ENCODE peak calls at places on chromosomes 5 and 9, in five cellular contexts. P, W, G, J and M are unnamed samples. For H3K4me1, the result is how much of the 10 kb centered on the place peaks cover.

GRCh38 chr9:110655723-110656641 is 12.6 kb upstream of the MUSK start:
- DNase-seq in J (no peak), G (peak), P (no peak), W (no peak), M (no peak)

GRCh38 chr5:107604146-107604910 is 66.4 kb downstream of the EFNA5 start:
- DNase-seq in G (no peak), J (no peak), W (no peak), P (no peak), M (no peak)

GRCh38 chr9:137666950-137667670 is 48.3 kb downstream of the EHMT1 start:
- DNase-seq in W (no peak), P (no peak), J (no peak), G (no peak), M (no peak)

GRCh38 chr5:179154991-179155955 is 95.1 kb downstream of the ZNF354C start:
- DNase-seq in P (no peak), W (peak), G (no peak), J (no peak), M (peak)

GRCh38 chr5:52807037-52807436 is 19.3 kb downstream of the ITGA1 start:
- DNase-seq in P (no peak), J (no peak), G (no peak), W (no peak), M (no peak)

GRCh38 chr9:116855881-116856662 is 169.0 kb downstream of the TRIM32 start:
- DNase-seq in G (no peak), P (no peak), J (peak), W (no peak), M (no peak)

GRCh38 chr9:137040568-137040967 is 5.4 kb downstream of the NPDC1 start:
- DNase-seq in J (no peak), P (no peak), G (no peak), W (no peak), M (no peak)

GRCh38 chr9:98502976-98503325 is 205.8 kb downstream of the GABBR2 start:
- DNase-seq in P (no peak), W (no peak), J (peak), G (no peak), M (peak)

GRCh38 chr9:136808781-136809158 is 1.0 kb downstream of the RABL6 start:
- DNase-seq in P (no peak), G (no peak), J (peak), W (no peak), M (peak)

GRCh38 chr5:134177197-134178171 is 734 bp upstream of the SKP1 start:
- DNase-seq in W (no peak), G (peak), J (peak), P (no peak), M (peak)

GRCh38 chr5:19886123-19886921 is 101.7 kb downstream of the CDH18 start:
- DNase-seq in P (no peak), W (no peak), G (no peak), J (peak), M (no peak)

GRCh38 chr9:130824079-130824478 is 11.0 kb upstream of the ABL1 start:
- DNase-seq in G (no peak), P (no peak), W (no peak), J (no peak), M (no peak)

GRCh38 chr9:33044162-33044673 is 19.1 kb downstream of the DNAJA1 start:
- DNase-seq in G (peak), P (peak), J (peak), W (peak), M (peak)

GRCh38 chr5:31663519-31663918 is 24.6 kb downstream of the PDZD2 start:
- DNase-seq in J (peak), W (no peak), P (no peak), G (no peak), M (no peak)

GRCh38 chr9:136629879-136630661 is 32.6 kb upstream of the EGFL7 start:
- DNase-seq in P (peak), J (no peak), W (peak), G (peak), M (peak)

GRCh38 chr5:111173476-111173875 is 50.7 kb upstream of the CAMK4 start:
- DNase-seq in W (no peak), G (no peak), P (no peak), J (peak), M (no peak)

GRCh38 chr9:86064220-86064619 is 35.1 kb downstream of the GOLM1 start:
- DNase-seq in G (no peak), P (no peak), W (no peak), J (no peak), M (no peak)

GRCh38 chr5:79259383-79259782 is 23.5 kb downstream of the JMY start:
- DNase-seq in J (no peak), W (no peak), P (no peak), G (no peak), M (no peak)

GRCh38 chr5:175129619-175130018 is 314.4 kb downstream of the DRD1 start:
- DNase-seq in J (no peak), G (no peak), P (no peak), W (no peak), M (no peak)

GRCh38 chr9:137630126-137630525 is 11.3 kb downstream of the EHMT1 start:
- DNase-seq in W (no peak), J (no peak), P (no peak), G (no peak), M (peak)

GRCh38 chr9:111180801-111181200 is 142.5 kb upstream of the LPAR1 start:
- DNase-seq in J (no peak), G (no peak), P (no peak), W (no peak), M (no peak)

GRCh38 chr5:131466171-131466766 is 168.8 kb downstream of the RAPGEF6 start:
- DNase-seq in P (no peak), G (no peak), J (peak), W (no peak), M (no peak)

GRCh38 chr5:97229196-97229595 is 46.1 kb upstream of the RIOK2 start:
- DNase-seq in G (no peak), W (no peak), P (no peak), J (no peak), M (peak)

GRCh38 chr9:105901514-105902109 is 207.3 kb downstream of the TMEM38B start:
- DNase-seq in P (no peak), J (peak), W (no peak), G (peak), M (no peak)

GRCh38 chr5:79932510-79933504 is 58.3 kb downstream of the MTX3 start:
- DNase-seq in W (no peak), P (no peak), G (peak), J (no peak), M (no peak)

GRCh38 chr5:159772698-159773061 is 143.6 kb upstream of the ADRA1B start:
- DNase-seq in G (no peak), J (no peak), P (no peak), W (no peak), M (no peak)

GRCh38 chr5:159777049-159777448 is 139.2 kb upstream of the ADRA1B start:
- DNase-seq in G (no peak), P (no peak), J (no peak), W (no peak), M (no peak)

GRCh38 chr5:159774476-159775031 is 141.7 kb upstream of the ADRA1B start:
- DNase-seq in P (no peak), G (no peak), J (no peak), W (no peak), M (no peak)

GRCh38 chr5:159775890-159776289 is 140.4 kb upstream of the ADRA1B start:
- DNase-seq in J (peak), P (no peak), W (no peak), G (no peak), M (no peak)

DNA sequence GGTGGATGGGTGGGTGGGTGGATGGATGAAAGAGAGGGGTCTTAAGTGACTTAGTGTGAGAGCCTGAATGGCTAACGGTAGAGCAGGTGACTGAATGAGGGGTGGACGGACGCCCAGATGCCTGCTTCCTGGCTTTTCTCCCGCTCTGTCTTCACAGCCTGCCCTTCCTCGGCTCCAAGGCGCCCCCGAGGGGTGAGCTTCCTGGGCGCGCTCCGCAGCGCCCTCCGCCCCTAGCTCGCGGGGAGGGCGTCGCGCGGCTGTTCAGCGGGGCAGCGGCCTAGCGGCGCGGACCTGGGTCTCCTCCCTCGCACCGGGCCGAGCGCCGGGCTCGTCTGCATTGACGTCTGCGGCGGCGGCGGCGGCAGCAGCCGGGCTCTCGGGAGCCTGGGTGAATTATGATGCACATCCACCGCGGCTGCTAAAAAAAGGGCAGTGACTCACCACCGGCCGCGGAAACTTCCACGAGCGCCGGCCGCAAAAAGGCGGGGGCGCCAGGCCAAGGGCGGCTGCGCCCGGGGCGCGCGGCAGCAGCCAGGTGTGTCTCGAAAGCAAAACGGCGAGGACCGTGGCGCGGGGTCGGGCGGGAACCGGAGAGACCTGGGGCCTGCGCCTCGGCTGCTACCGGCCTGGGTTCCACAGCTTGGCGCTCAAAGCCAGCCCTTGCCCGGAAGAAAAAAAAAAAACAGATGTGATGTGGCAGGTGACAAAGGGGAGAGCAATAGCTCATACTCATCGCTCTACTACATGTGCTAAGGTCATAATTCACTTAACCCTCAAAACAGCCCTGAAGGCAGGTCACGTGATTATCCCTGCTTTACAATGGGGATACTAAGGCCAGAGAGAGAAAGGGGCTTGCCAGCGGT is 143.0 kb upstream of the ADRA1B start:
- DNase-seq in G (peak), P (peak), W (peak), J (peak), M (peak)
- TF ChIP-seq CTCF in G (no peak), P (no peak), W (no peak), J (no peak), M (peak)

GRCh38 chr9:89999534-90000370 is 394.9 kb downstream of the GADD45G start:
- DNase-seq in J (peak), W (no peak), G (peak), P (peak), M (peak)
- H3K27ac ChIP-seq in J (no peak), W (peak), G (peak), P (no peak), M (peak)

DNA sequence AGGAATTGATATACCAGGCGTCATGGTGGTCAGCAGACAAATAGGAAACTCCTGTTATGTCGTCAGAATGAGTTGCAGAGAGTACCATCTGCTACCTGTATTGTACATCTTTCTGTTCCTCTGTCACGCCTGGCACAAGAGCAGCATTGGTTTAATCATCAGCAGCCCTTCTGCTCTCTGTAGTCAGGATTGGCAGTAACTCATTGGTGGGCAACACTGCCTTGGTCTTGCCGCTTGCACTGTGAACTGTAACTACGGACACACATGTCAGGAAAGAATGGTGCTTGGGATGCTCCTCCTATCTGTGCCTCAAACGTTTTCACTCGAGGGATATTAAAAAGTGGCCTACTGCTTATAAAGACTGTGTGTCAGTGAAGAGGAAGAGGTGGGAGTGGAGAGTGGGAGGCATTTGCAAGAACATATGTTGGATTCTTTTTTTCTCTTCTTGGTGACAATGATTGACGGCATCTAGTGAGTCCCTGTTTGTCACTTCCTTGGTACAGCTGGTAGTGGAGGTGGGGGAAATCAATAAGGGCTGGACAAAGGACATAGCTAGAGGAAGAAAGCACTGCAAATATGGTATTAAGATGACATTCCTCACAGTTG is 76.6 kb downstream of the F2RL2 start:
- DNase-seq in J (no peak), G (no peak), W (no peak), P (no peak), M (no peak)
- H3K4me1 ChIP-seq in J (under half), G (under half), W (half or more), P (half or more), M (half or more)

DNA sequence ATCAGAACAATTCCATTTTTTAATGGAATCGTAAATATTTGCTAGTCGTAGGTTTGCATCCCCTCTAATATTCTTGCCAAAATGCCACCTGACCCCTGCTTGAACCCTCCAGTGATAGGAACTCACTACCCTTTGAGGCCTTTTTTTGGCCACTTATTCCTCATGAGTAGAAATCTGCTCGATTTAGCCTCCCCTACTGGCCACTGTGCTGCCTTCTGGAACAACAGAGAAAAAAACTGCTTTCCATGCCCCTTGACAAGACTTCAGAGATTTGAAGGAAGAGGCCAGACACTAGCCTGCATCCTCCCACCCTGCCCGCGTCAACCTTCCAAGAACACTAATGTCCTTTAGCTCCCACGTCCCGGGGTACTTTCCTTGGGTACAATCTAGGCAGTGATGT is 4.1 kb downstream of the CCDC69 start:
- DNase-seq in J (no peak), P (no peak), W (no peak), G (no peak), M (no peak)
- TF ChIP-seq CTCF in J (no peak), P (no peak), W (no peak), G (no peak), M (no peak)

DNA sequence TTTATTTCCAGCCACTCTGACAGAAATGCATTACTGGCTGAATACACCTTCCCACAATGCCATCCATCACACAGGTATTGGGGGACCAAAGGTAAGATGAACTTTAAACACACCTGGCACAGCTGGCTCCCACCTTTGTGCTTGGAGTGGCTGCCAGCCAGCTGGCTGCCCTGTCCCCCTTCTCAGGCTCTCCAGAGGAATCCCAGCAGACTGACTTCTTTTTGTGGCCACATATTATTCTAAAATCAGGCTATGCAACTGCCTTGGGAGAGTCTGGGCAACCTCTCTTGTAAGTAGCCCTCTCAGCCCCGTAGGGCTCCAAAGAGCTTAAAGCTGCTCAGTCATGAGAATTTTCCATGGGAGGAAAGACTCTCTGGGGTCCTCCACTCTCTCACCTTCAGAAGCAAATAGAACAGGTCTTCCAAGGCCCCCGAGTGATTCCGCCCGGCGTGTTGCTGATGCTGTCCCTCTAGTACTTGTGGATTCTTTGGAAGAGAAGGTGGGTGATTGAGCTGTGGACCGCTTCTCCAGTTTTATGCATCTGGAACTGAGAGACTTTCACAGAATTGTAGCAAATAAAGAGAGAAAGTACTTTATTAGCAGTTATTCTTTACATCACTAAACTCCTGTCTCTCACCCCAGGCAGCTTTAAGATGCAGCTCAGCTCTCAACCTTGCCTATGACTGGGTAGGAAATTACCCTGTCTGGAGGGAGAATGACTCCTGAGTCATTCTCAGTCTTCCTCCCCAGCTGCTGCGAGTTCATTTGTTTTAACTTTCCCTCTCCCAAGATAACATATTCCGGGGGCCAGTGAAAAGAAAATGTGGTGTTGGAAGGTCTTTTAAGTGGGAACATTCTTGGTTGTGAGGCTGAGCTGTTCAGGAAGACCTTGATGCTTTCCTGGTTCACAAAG is 159.4 kb upstream of the PITX1 start:
- DNase-seq in G (no peak), J (peak), W (no peak), P (no peak), M (no peak)
- H3K27ac ChIP-seq in G (no peak), J (peak), W (no peak), P (no peak), M (no peak)

GRCh38 chr5:132488590-132488989 is 2.0 kb downstream of the IRF1 start:
- DNase-seq in G (no peak), W (no peak), J (no peak), P (no peak), M (no peak)

GRCh38 chr5:132489051-132489770 is 1.4 kb downstream of the IRF1 start:
- DNase-seq in J (no peak), W (peak), P (peak), G (no peak), M (no peak)

GRCh38 chr5:132490484-132491367 is at the start of gene IRF1:
- DNase-seq in J (peak), G (peak), W (peak), P (peak), M (peak)

GRCh38 chr5:132491368-132492364 is 1.1 kb upstream of the IRF1 start:
- DNase-seq in J (no peak), G (no peak), W (peak), P (peak), M (no peak)

DNA sequence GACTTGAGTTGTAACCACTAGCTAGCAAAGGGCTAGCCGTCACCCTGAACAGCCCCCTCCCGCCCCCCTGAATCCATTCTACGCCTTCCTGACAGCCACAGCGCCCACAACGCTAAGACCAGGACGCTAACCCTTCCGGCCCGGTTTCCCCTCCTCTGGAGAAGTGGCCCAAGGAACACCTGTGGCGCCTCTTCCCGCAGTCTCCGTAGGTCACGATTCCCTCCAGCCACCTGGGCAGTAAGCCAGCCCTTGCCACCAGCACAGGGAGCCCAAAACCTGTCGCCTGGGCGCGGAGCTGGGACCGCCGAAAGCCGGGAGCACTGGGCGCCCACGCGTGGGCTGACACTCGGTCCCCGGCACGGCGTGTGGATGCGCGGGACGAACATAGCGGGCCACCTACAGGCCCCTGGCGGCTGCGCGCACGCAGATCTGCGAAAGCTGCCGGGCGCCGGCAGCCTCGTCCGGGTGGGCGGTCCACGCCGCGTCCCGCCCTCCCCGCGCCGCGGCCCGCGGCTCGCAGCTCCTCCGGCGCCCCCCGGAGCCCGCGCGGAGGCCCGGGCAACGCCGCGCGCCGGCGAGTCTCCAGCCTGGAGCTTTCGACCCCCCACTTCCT is 596 bp downstream of the IRF1 start:
- DNase-seq in W (peak), P (no peak), G (peak), J (peak), M (peak)
- H3K4me1 ChIP-seq in W (half or more), P (half or more), G (under half), J (under half), M (half or more)

DNA sequence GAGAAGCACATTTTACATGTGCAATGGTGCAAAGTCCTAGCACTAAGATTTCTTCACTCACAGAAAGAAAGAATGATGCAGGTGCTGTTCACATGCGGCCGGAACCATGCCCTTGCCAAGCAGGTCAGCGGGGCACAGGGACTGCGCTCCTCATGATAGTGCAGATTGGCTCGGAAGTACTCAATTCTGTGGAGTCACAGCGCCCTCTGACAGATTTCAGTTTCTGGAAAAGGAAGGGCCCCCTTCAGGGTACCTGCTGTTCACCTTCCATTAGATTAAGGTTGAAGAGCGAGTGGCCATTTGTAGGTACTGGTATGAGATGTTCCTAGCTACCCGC is 75.7 kb downstream of the TMC1 start:
- DNase-seq in P (no peak), W (no peak), J (no peak), G (no peak), M (no peak)
- TF ChIP-seq CTCF in P (no peak), W (no peak), J (no peak), G (no peak), M (no peak)